ENCODE peak calls at places on chromosomes 5 and 9, in six cellular contexts. V is BJ, D is AG10803, W is fibroblast of pulmonary artery, O is GM23338, L is PC-9. G is an unnamed sample.

GRCh38 chr5:151191661-151192060 is 32.2 kb downstream of the CCDC69 start:
- DNase-seq in L (no peak), O (peak), W (no peak), D (no peak), V (no peak), G (no peak)

GRCh38 chr5:68464424-68464823 is 248.9 kb downstream of the PIK3R1 start:
- DNase-seq in V (no peak), W (peak), O (no peak), D (peak), L (no peak), G (no peak)

GRCh38 chr5:62718368-62718767 is 139.7 kb downstream of the LRRC70 start:
- DNase-seq in W (peak), V (no peak), L (no peak), D (peak), O (peak), G (no peak)

GRCh38 chr5:88269222-88269771 is 652 bp upstream of the TMEM161B start:
- DNase-seq in V (no peak), W (peak), O (peak), D (no peak), L (peak), G (no peak)

GRCh38 chr9:118991366-118992285 is 377.6 kb downstream of the BRINP1 start:
- DNase-seq in D (no peak), L (no peak), O (peak), V (no peak), W (no peak), G (no peak)

GRCh38 chr9:70340572-70340971 is 73.9 kb downstream of the KLF9 start:
- DNase-seq in O (peak), L (no peak), V (peak), D (peak), W (peak), G (peak)

GRCh38 chr9:3181049-3181953 is 337.4 kb upstream of the PUM3 start:
- DNase-seq in O (peak), W (peak), D (no peak), V (no peak), L (no peak), G (no peak)

GRCh38 chr9:107899961-107900330 is 410.4 kb upstream of the KLF4 start:
- DNase-seq in L (no peak), V (no peak), O (no peak), W (no peak), D (no peak), G (no peak)

GRCh38 chr9:129712595-129713524 is 40.0 kb downstream of the PTGES start:
- DNase-seq in O (no peak), V (peak), L (no peak), D (peak), W (peak), G (peak)
- TF ChIP-seq CTCF in O (no peak), V (peak), L (no peak), D (peak), W (no peak), G (peak)

GRCh38 chr9:83707518-83707767 is 315 bp downstream of the UBQLN1 start:
- DNase-seq in L (no peak), D (peak), W (no peak), V (peak), O (no peak), G (peak)

GRCh38 chr9:83707768-83708514 is at the start of gene UBQLN1:
- DNase-seq in V (peak), D (peak), L (peak), W (peak), O (peak), G (peak)

GRCh38 chr9:83706703-83707517 is 848 bp downstream of the UBQLN1 start:
- DNase-seq in O (peak), L (peak), V (no peak), W (peak), D (peak), G (no peak)

GRCh38 chr9:83714316-83714715 is 6.6 kb upstream of the UBQLN1 start:
- DNase-seq in O (no peak), L (no peak), D (no peak), V (no peak), W (peak), G (no peak)

DNA sequence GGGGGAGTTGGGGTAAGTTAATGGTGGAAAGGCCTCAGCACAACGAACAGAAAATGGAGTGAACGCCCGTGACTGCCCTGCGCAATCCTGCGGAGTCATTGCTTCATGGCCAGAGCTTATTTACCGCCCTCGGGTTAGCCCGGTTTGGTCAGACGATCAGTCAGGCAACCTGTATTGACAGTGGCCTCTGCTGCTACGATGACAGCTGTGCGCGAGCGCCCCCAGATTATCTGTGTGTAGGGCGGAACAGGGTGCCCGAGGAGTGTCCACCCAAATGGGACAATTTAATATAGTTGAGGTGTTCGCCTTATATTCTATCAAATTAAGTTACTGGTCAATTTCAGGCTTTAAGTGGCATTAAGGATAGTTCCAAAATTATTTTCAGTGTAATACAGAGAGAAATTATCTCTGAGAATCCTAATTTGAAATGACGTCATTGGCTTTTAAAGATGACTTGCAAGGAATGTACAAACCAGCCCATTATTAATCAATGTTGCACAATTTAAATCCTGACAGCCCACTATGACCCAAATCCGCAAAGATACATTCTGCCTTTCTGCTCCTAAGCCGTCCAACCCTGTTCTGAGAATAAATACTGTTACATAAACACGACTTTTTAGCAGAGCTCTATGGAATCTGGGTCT is 879 bp upstream of the UBQLN1 start:
- DNase-seq in D (peak), W (peak), L (peak), V (peak), O (peak), G (peak)
- TF ChIP-seq CTCF in D (peak), W (no peak), L (no peak), V (no peak), O (peak), G (peak)

GRCh38 chr9:71929791-71930440 is 18.5 kb downstream of the C9orf85 start:
- DNase-seq in L (no peak), V (peak), O (no peak), D (peak), W (no peak), G (peak)
- TF ChIP-seq CTCF in L (no peak), V (no peak), O (no peak), D (no peak), W (no peak), G (no peak)

GRCh38 chr9:102428305-102428704 is 566.8 kb upstream of the CYLC2 start:
- DNase-seq in O (no peak), V (no peak), W (no peak), L (no peak), D (no peak), G (no peak)
- TF ChIP-seq CTCF in O (no peak), V (no peak), W (no peak), L (no peak), D (no peak), G (no peak)

GRCh38 chr9:123507992-123508391 is 152.0 kb downstream of the CRB2 start:
- DNase-seq in O (no peak), L (no peak), D (peak), W (peak), V (no peak), G (no peak)
- TF ChIP-seq CTCF in O (no peak), L (no peak), D (no peak), W (no peak), V (no peak), G (no peak)

GRCh38 chr9:131366745-131367401 is 27.0 kb upstream of the PRRC2B start:
- DNase-seq in W (peak), D (peak), O (peak), L (peak), V (peak), G (peak)
- TF ChIP-seq CTCF in W (peak), D (peak), O (peak), L (no peak), V (peak), G (peak)

DNA sequence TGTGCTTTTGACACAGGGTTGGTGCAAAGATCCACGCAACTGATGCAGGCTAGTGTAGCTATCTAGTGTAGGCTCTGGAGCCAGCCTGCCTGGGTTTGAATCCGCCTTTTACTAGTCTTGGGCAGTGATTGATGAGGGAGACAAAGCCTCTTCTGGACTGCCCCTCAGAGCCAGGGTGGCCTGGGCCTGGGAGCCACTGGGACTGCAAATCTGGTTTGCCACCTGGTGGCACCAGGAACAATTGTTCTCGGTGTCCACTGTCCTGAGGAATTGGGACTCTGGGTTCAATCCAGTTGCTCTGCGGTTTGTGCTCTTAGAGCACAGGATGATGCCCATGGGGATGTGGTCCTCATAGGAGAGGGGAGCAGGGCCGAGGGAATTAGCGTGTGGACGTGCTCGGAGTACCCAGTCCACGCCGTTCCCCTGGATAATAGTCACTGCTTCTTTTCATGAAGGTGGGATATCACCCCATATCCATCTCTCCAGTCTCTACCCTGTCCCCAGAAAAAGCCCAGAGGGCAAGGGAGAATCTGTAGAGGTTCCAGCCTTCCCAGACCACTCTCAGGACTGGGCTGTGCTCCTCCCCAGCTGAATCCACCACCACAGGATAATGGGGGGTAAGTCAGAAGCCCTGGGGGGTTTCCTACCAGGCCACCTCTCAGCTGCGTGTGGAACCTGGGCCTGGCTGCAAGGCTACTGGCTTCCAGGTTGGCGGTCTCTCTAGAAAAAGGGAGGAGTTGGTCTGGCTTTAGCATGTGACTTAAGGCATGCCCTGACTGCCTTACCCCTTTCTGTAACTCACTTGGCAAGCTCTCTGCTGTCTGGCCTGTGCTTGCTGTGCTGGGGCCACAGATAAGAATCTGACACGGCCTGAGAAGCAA is 1.9 kb downstream of the B4GALT7 start:
- DNase-seq in D (no peak), O (no peak), L (no peak), V (no peak), W (no peak), G (no peak)
- TF ChIP-seq CTCF in D (no peak), O (peak), L (no peak), V (no peak), W (no peak), G (peak)

GRCh38 chr9:580652-581342 is 260.7 kb upstream of the DMRT1 start:
- DNase-seq in V (no peak), O (no peak), W (no peak), D (no peak), L (no peak), G (no peak)

GRCh38 chr9:582775-583174 is 258.7 kb upstream of the DMRT1 start:
- DNase-seq in L (no peak), D (no peak), O (no peak), V (no peak), W (no peak), G (no peak)

GRCh38 chr9:581673-582497 is 259.6 kb upstream of the DMRT1 start:
- DNase-seq in D (no peak), W (no peak), V (no peak), L (no peak), O (peak), G (no peak)
- TF ChIP-seq CTCF in D (peak), W (no peak), V (peak), L (peak), O (peak), G (peak)

GRCh38 chr5:33303696-33304095 is 137.1 kb upstream of the TARS1 start:
- DNase-seq in V (no peak), D (no peak), L (no peak), O (no peak), W (no peak), G (no peak)

GRCh38 chr5:33300209-33300742 is 140.5 kb upstream of the TARS1 start:
- DNase-seq in O (no peak), L (no peak), D (peak), V (no peak), W (no peak), G (no peak)

GRCh38 chr5:33299621-33300208 is 141.1 kb upstream of the TARS1 start:
- DNase-seq in O (peak), V (no peak), D (peak), W (peak), L (peak), G (peak)

GRCh38 chr5:33297760-33298216 is 143.0 kb upstream of the TARS1 start:
- DNase-seq in L (no peak), D (no peak), W (no peak), V (no peak), O (peak), G (no peak)
- TF ChIP-seq CTCF in L (no peak), D (no peak), W (no peak), V (no peak), O (peak), G (peak)

GRCh38 chr9:76298497-76299144 is 95.6 kb downstream of the RFK start:
- DNase-seq in L (peak), W (no peak), D (peak), O (peak), V (no peak), G (no peak)
- TF ChIP-seq CTCF in L (peak), W (no peak), D (peak), O (peak), V (no peak), G (no peak)